ENCODE peak calls at places on chromosomes 1 and 21, in ten cellular contexts. R is right cardiac atrium; K is stimulated activated CD8-positive, alpha-beta memory T cell treated with anti-CD3 and anti-CD28 coated beads, Interleukin-12 subunit alpha, Interleukin-12 subunit beta, amount 100 ng/mL, for 1 hour; E is brain microvascular endothelial cell; Q is HAP-1; G is RPMI8226; P is T-helper 1 cell; X is T-cell; W is progenitor cell of endocrine pancreas; H is GM19239. S is an unnamed sample.
A peak's percentile ranks its signal among the peaks of the same experiment; 100 is the strongest.

GRCh38 chr1:3963554-3963953 is 63.5 kb upstream of the C1orf174 start:
- DNase-seq in E (no peak), K (no peak), H (no peak), W (no peak), R (no peak), G (no peak), Q (no peak), X (no peak), P (no peak), S (no peak)

GRCh38 chr21:45990049-45990711 is 8.6 kb downstream of the COL6A1 start:
- DNase-seq in Q (no peak), W (no peak), X (no peak), H (no peak), E (no peak), G (no peak), R (peak; percentile 27), P (peak; percentile 20), K (no peak), S (no peak)

GRCh38 chr1:202205523-202206190 is 12.1 kb downstream of the LGR6 start:
- DNase-seq in E (no peak), R (no peak), Q (no peak), P (no peak), W (no peak), G (no peak), K (no peak), X (no peak), H (no peak), S (peak; percentile 52)

GRCh38 chr1:192801451-192801850 is 7.4 kb upstream of the RGS2 start:
- DNase-seq in K (no peak), Q (no peak), P (no peak), H (no peak), R (no peak), W (no peak), G (no peak), X (no peak), E (no peak), S (peak; percentile 22)

GRCh38 chr1:12556368-12556930 is 61.6 kb downstream of the DHRS3 start:
- DNase-seq in Q (peak; percentile 4), E (peak; percentile 88), G (no peak), W (no peak), X (no peak), H (no peak), R (peak; percentile 92), P (no peak), K (no peak), S (no peak)

GRCh38 chr1:178651742-178652141 is 73.3 kb upstream of the RALGPS2 start:
- DNase-seq in G (no peak), Q (no peak), H (no peak), P (no peak), W (no peak), K (no peak), X (no peak), E (no peak), R (no peak), S (no peak)

GRCh38 chr1:201883786-201884185 is 4.9 kb upstream of the SHISA4 start:
- DNase-seq in Q (no peak), X (no peak), G (peak; percentile 71), E (no peak), W (no peak), H (no peak), K (no peak), R (no peak), P (no peak), S (peak; percentile 62)

GRCh38 chr1:25786887-25787286 is 13.1 kb upstream of the SELENON start:
- DNase-seq in E (no peak), H (no peak), P (no peak), G (no peak), W (no peak), Q (no peak), K (no peak), X (no peak), R (no peak), S (no peak)

GRCh38 chr1:189499736-189500135 is 977.9 kb downstream of the BRINP3 start:
- DNase-seq in E (no peak), X (no peak), R (no peak), P (no peak), W (no peak), Q (no peak), G (no peak), K (no peak), H (no peak), S (no peak)

GRCh38 chr1:76764638-76765572 is 102.4 kb upstream of the ST6GALNAC5 start:
- DNase-seq in X (no peak), R (peak; percentile 49), G (no peak), W (no peak), Q (no peak), K (no peak), E (no peak), P (no peak), H (no peak), S (no peak)

GRCh38 chr1:184910596-184910995 is 63.7 kb downstream of the NIBAN1 start:
- DNase-seq in W (no peak), X (no peak), K (no peak), Q (no peak), P (no peak), R (peak; percentile 83), G (no peak), H (no peak), E (no peak), S (no peak)

GRCh38 chr1:239311331-239311730 is 75.0 kb upstream of the CHRM3 start:
- DNase-seq in X (no peak), R (no peak), G (no peak), Q (no peak), H (no peak), P (no peak), E (no peak), W (no peak), K (no peak), S (no peak)

GRCh38 chr1:118998171-118998570 is 10.0 kb upstream of the TBX15 start:
- DNase-seq in Q (no peak), R (no peak), K (no peak), X (no peak), G (no peak), H (no peak), W (no peak), E (no peak), P (no peak), S (no peak)

GRCh38 chr1:119225831-119226230 is 85.4 kb upstream of the WARS2 start:
- DNase-seq in R (no peak), G (no peak), P (no peak), K (no peak), Q (no peak), H (no peak), X (no peak), W (no peak), E (no peak), S (no peak)

GRCh38 chr1:38140025-38140487 is 93.5 kb upstream of the POU3F1 start:
- DNase-seq in H (no peak), R (no peak), X (no peak), G (no peak), P (no peak), W (no peak), Q (no peak), E (no peak), K (no peak), S (no peak)